ENCODE peak calls at places on chromosomes 6 and 20, in eight cellular contexts. One of them, this sample, is unnamed.

GRCh38 chr6:24139080-24139479 is 13.1 kb downstream of the NRSN1 start:
- DNase-seq in uterus: no peak
- DNase-seq in heart right ventricle: no peak
- DNase-seq in stomach: no peak
- DNase-seq in psoas muscle: no peak
- DNase-seq in HL-60: no peak
- DNase-seq in PC-9: no peak
- DNase-seq in cardiac muscle cell: no peak
- DNase-seq in this sample: no peak

GRCh38 chr6:121520337-121521163 is 85.1 kb downstream of the GJA1 start:
- DNase-seq in uterus: no peak
- DNase-seq in heart right ventricle: no peak
- DNase-seq in stomach: no peak
- DNase-seq in psoas muscle: no peak
- DNase-seq in HL-60: no peak
- DNase-seq in PC-9: no peak
- DNase-seq in cardiac muscle cell: no peak
- DNase-seq in this sample: no peak

GRCh38 chr6:157271441-157271840 is 51.9 kb downstream of the TMEM242 start:
- DNase-seq in uterus: no peak
- DNase-seq in heart right ventricle: no peak
- DNase-seq in stomach: no peak
- DNase-seq in psoas muscle: no peak
- DNase-seq in HL-60: no peak
- DNase-seq in PC-9: no peak
- DNase-seq in cardiac muscle cell: no peak
- DNase-seq in this sample: no peak

GRCh38 chr6:101069191-101069795 is 188.2 kb upstream of the ASCC3 start:
- DNase-seq in uterus: no peak
- DNase-seq in heart right ventricle: no peak
- DNase-seq in stomach: no peak
- DNase-seq in psoas muscle: no peak
- DNase-seq in HL-60: no peak
- DNase-seq in PC-9: no peak
- DNase-seq in cardiac muscle cell: no peak
- DNase-seq in this sample: peak

GRCh38 chr20:11379257-11380011 is 538.3 kb upstream of the BTBD3 start:
- DNase-seq in uterus: no peak
- DNase-seq in heart right ventricle: no peak
- DNase-seq in stomach: no peak
- DNase-seq in psoas muscle: peak
- DNase-seq in HL-60: peak
- DNase-seq in PC-9: no peak
- DNase-seq in cardiac muscle cell: peak
- DNase-seq in this sample: no peak

GRCh38 chr6:12720310-12720709 is 3.7 kb downstream of the PHACTR1 start:
- DNase-seq in uterus: no peak
- DNase-seq in heart right ventricle: no peak
- DNase-seq in stomach: no peak
- DNase-seq in psoas muscle: no peak
- DNase-seq in HL-60: no peak
- DNase-seq in PC-9: no peak
- DNase-seq in cardiac muscle cell: no peak
- DNase-seq in this sample: no peak

GRCh38 chr6:41200901-41201783 is at the start of gene TREML2:
- DNase-seq in uterus: no peak
- DNase-seq in heart right ventricle: no peak
- DNase-seq in stomach: no peak
- DNase-seq in psoas muscle: no peak
- DNase-seq in HL-60: peak
- DNase-seq in PC-9: no peak
- DNase-seq in cardiac muscle cell: no peak
- DNase-seq in this sample: no peak

GRCh38 chr6:25369450-25370086 is 90.4 kb downstream of the CARMIL1 start:
- DNase-seq in uterus: no peak
- DNase-seq in heart right ventricle: no peak
- DNase-seq in stomach: peak
- DNase-seq in psoas muscle: no peak
- DNase-seq in HL-60: no peak
- DNase-seq in PC-9: no peak
- DNase-seq in cardiac muscle cell: no peak
- DNase-seq in this sample: no peak

GRCh38 chr6:157503018-157503747 is 122.2 kb downstream of the ZDHHC14 start:
- DNase-seq in uterus: no peak
- DNase-seq in heart right ventricle: no peak
- DNase-seq in stomach: no peak
- DNase-seq in psoas muscle: no peak
- DNase-seq in HL-60: peak
- DNase-seq in PC-9: no peak
- DNase-seq in cardiac muscle cell: no peak
- DNase-seq in this sample: no peak

GRCh38 chr6:136037246-136037884 is 185.9 kb downstream of the PDE7B start:
- DNase-seq in uterus: peak
- DNase-seq in heart right ventricle: no peak
- DNase-seq in stomach: no peak
- DNase-seq in psoas muscle: no peak
- DNase-seq in HL-60: no peak
- DNase-seq in PC-9: no peak
- DNase-seq in cardiac muscle cell: no peak
- DNase-seq in this sample: peak

GRCh38 chr6:166907871-166908806 is 48.2 kb downstream of the RNASET2 start:
- DNase-seq in uterus: no peak
- DNase-seq in heart right ventricle: no peak
- DNase-seq in stomach: no peak
- DNase-seq in psoas muscle: no peak
- DNase-seq in HL-60: no peak
- DNase-seq in PC-9: no peak
- DNase-seq in cardiac muscle cell: no peak
- DNase-seq in this sample: no peak

GRCh38 chr6:85669735-85670194 is 27.1 kb upstream of the SYNCRIP start:
- DNase-seq in uterus: no peak
- DNase-seq in heart right ventricle: no peak
- DNase-seq in stomach: no peak
- DNase-seq in psoas muscle: no peak
- DNase-seq in HL-60: peak
- DNase-seq in PC-9: peak
- DNase-seq in cardiac muscle cell: no peak
- DNase-seq in this sample: peak

GRCh38 chr20:41234546-41234945 is 83.0 kb downstream of the ZHX3 start:
- DNase-seq in uterus: no peak
- DNase-seq in heart right ventricle: peak
- DNase-seq in stomach: no peak
- DNase-seq in psoas muscle: peak
- DNase-seq in HL-60: no peak
- DNase-seq in PC-9: no peak
- DNase-seq in cardiac muscle cell: peak
- DNase-seq in this sample: no peak

GRCh38 chr6:148593130-148593812 is 153.6 kb upstream of the UST start:
- DNase-seq in uterus: no peak
- DNase-seq in heart right ventricle: peak
- DNase-seq in stomach: no peak
- DNase-seq in psoas muscle: no peak
- DNase-seq in HL-60: no peak
- DNase-seq in PC-9: no peak
- DNase-seq in cardiac muscle cell: no peak
- DNase-seq in this sample: no peak

GRCh38 chr6:55445648-55446204 is 118.5 kb downstream of the GFRAL start:
- DNase-seq in uterus: no peak
- DNase-seq in heart right ventricle: no peak
- DNase-seq in stomach: no peak
- DNase-seq in psoas muscle: no peak
- DNase-seq in HL-60: no peak
- DNase-seq in PC-9: no peak
- DNase-seq in cardiac muscle cell: peak
- DNase-seq in this sample: peak

GRCh38 chr6:156425374-156425773 is 351.8 kb upstream of the ARID1B start:
- DNase-seq in uterus: no peak
- DNase-seq in heart right ventricle: no peak
- DNase-seq in stomach: no peak
- DNase-seq in psoas muscle: no peak
- DNase-seq in HL-60: no peak
- DNase-seq in PC-9: no peak
- DNase-seq in cardiac muscle cell: no peak
- DNase-seq in this sample: no peak

GRCh38 chr6:78513856-78514255 is 353.5 kb upstream of the IRAK1BP1 start:
- DNase-seq in uterus: no peak
- DNase-seq in heart right ventricle: no peak
- DNase-seq in stomach: no peak
- DNase-seq in psoas muscle: no peak
- DNase-seq in HL-60: no peak
- DNase-seq in PC-9: no peak
- DNase-seq in cardiac muscle cell: no peak
- DNase-seq in this sample: no peak

GRCh38 chr6:11197175-11197535 is 35.3 kb downstream of the NEDD9 start:
- DNase-seq in uterus: no peak
- DNase-seq in heart right ventricle: no peak
- DNase-seq in stomach: no peak
- DNase-seq in psoas muscle: no peak
- DNase-seq in HL-60: no peak
- DNase-seq in PC-9: no peak
- DNase-seq in cardiac muscle cell: no peak
- DNase-seq in this sample: no peak
- H3K27ac ChIP-seq in uterus: peak
- H3K27ac ChIP-seq in heart right ventricle: peak
- H3K27ac ChIP-seq in stomach: peak
- H3K27ac ChIP-seq in psoas muscle: peak
- H3K27ac ChIP-seq in HL-60: no peak
- H3K27ac ChIP-seq in PC-9: no peak
- H3K27ac ChIP-seq in cardiac muscle cell: no peak
- H3K27ac ChIP-seq in this sample: no peak

GRCh38 chr20:44959082-44959895 is 908 bp downstream of the TOMM34 start:
- DNase-seq in uterus: no peak
- DNase-seq in heart right ventricle: no peak
- DNase-seq in stomach: no peak
- DNase-seq in psoas muscle: no peak
- DNase-seq in HL-60: peak
- DNase-seq in PC-9: peak
- DNase-seq in cardiac muscle cell: peak
- DNase-seq in this sample: peak
- TF ChIP-seq CTCF in uterus: no peak
- TF ChIP-seq CTCF in heart right ventricle: no peak
- TF ChIP-seq CTCF in stomach: no peak
- TF ChIP-seq CTCF in psoas muscle: no peak
- TF ChIP-seq CTCF in HL-60: no peak
- TF ChIP-seq CTCF in PC-9: no peak
- TF ChIP-seq CTCF in cardiac muscle cell: peak
- TF ChIP-seq CTCF in this sample: no peak

DNA sequence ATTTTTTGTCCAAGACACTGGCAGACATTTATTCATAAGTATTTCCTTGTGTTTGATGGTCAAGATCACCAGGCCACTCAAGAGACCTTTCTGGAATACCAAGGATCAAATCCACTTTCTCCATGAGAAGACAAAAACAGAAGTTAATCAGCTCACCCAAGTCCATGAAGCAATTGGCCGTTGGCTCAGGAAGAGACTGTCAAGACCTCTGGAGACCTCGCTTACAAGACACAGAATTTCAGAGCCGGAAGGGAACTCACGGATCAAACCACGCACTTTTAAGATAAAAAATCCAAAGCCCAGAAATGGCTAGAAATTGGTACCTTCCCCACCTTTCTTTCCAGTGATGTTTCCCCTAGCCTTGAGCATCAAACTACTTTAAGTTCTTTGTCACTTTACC is 3.3 kb downstream of the TRERF1 start:
- DNase-seq in uterus: no peak
- DNase-seq in heart right ventricle: no peak
- DNase-seq in stomach: no peak
- DNase-seq in psoas muscle: no peak
- DNase-seq in HL-60: peak
- DNase-seq in PC-9: no peak
- DNase-seq in cardiac muscle cell: no peak
- DNase-seq in this sample: no peak
- H3K27ac ChIP-seq in uterus: peak
- H3K27ac ChIP-seq in heart right ventricle: no peak
- H3K27ac ChIP-seq in stomach: no peak
- H3K27ac ChIP-seq in psoas muscle: no peak
- H3K27ac ChIP-seq in HL-60: peak
- H3K27ac ChIP-seq in PC-9: no peak
- H3K27ac ChIP-seq in cardiac muscle cell: no peak
- H3K27ac ChIP-seq in this sample: no peak

GRCh38 chr6:7543761-7544424 is 2.4 kb downstream of the DSP start:
- DNase-seq in uterus: no peak
- DNase-seq in heart right ventricle: no peak
- DNase-seq in stomach: no peak
- DNase-seq in psoas muscle: no peak
- DNase-seq in HL-60: no peak
- DNase-seq in PC-9: no peak
- DNase-seq in cardiac muscle cell: peak
- DNase-seq in this sample: no peak

GRCh38 chr6:7542878-7543394 is 1.5 kb downstream of the DSP start:
- DNase-seq in uterus: peak
- DNase-seq in heart right ventricle: peak
- DNase-seq in stomach: peak
- DNase-seq in psoas muscle: peak
- DNase-seq in HL-60: peak
- DNase-seq in PC-9: peak
- DNase-seq in cardiac muscle cell: peak
- DNase-seq in this sample: peak

GRCh38 chr6:7540595-7540994 is 876 bp upstream of the DSP start:
- DNase-seq in uterus: no peak
- DNase-seq in heart right ventricle: peak
- DNase-seq in stomach: peak
- DNase-seq in psoas muscle: no peak
- DNase-seq in HL-60: no peak
- DNase-seq in PC-9: peak
- DNase-seq in cardiac muscle cell: peak
- DNase-seq in this sample: no peak

GRCh38 chr6:7542065-7542877 is 800 bp downstream of the DSP start:
- DNase-seq in uterus: no peak
- DNase-seq in heart right ventricle: peak
- DNase-seq in stomach: peak
- DNase-seq in psoas muscle: no peak
- DNase-seq in HL-60: no peak
- DNase-seq in PC-9: no peak
- DNase-seq in cardiac muscle cell: peak
- DNase-seq in this sample: no peak

DNA sequence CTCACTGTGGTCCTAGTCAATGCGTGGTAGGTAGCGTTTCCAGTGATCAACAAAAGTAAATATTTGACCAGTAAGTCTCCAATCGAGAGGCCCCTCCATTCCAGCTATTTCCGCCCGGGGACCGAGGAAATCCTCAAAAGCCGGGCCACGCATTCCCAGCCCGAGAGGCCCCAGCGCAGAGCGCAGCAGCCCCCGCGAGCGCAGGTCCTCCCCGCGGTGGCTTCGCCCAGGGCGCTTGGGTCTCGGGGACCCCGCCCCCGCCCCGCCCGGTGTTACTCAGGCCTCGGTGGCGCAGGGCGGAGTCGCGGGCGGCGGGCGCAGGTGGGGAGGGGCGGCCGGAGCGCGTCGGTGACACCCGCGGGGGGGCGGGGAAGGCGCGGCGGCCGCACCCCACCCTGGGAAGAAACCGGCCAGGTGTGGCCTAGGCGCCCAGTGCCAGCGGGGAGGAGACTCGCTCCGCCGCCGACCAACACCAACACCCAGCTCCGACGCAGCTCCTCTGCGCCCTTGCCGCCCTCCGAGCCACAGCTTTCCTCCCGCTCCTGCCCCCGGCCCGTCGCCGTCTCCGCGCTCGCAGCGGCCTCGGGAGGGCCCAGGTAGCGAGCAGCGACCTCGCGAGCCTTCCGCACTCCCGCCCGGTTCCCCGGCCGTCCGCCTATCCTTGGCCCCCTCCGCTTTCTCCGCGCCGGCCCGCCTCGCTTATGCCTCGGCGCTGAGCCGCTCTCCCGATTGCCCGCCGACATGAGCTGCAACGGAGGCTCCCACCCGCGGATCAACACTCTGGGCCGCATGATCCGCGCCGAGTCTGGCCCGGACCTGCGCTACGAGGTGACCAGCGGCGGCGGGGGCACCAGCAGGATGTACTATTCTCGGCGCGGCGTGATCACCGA is at the start of gene DSP:
- DNase-seq in uterus: no peak
- DNase-seq in heart right ventricle: peak
- DNase-seq in stomach: peak
- DNase-seq in psoas muscle: peak
- DNase-seq in HL-60: no peak
- DNase-seq in PC-9: peak
- DNase-seq in cardiac muscle cell: peak
- DNase-seq in this sample: peak
- TF ChIP-seq CTCF in uterus: no peak
- TF ChIP-seq CTCF in heart right ventricle: no peak
- TF ChIP-seq CTCF in stomach: no peak
- TF ChIP-seq CTCF in psoas muscle: no peak
- TF ChIP-seq CTCF in HL-60: no peak
- TF ChIP-seq CTCF in PC-9: no peak
- TF ChIP-seq CTCF in cardiac muscle cell: no peak
- TF ChIP-seq CTCF in this sample: no peak

This sample was measured in RWPE1.